ENCODE peak calls at places on chromosomes 6 and 20, in nine cellular contexts. W, S, F, J, Q, K, H, Z and N are unnamed samples.

GRCh38 chr6:27810768-27811298 is 101.4 kb downstream of the OR2B2 start:
- DNase-seq in W (no peak), S (no peak), F (no peak), J (no peak), Q (no peak), K (peak), H (no peak), Z (no peak), N (no peak)

GRCh38 chr6:109104512-109104911 is 9.2 kb downstream of the CEP57L1 start:
- DNase-seq in W (no peak), S (no peak), F (no peak), J (no peak), Q (no peak), K (no peak), H (no peak), Z (no peak), N (no peak)

GRCh38 chr6:70494833-70495232 is 71.9 kb upstream of the SDHAF4 start:
- DNase-seq in W (no peak), S (no peak), F (no peak), J (no peak), Q (no peak), K (no peak), H (no peak), Z (no peak), N (no peak)

GRCh38 chr6:125102411-125102810 is 51.2 kb upstream of the TPD52L1 start:
- DNase-seq in W (no peak), S (peak), F (no peak), J (no peak), Q (no peak), K (no peak), H (no peak), Z (no peak), N (no peak)

GRCh38 chr20:50379049-50379990 is 130.9 kb upstream of the PTPN1 start:
- DNase-seq in W (peak), S (peak), F (no peak), J (peak), Q (no peak), K (no peak), H (peak), Z (no peak), N (peak)

GRCh38 chr6:43468240-43468639 is 9.1 kb upstream of the TJAP1 start:
- DNase-seq in W (no peak), S (no peak), F (no peak), J (no peak), Q (no peak), K (no peak), H (no peak), Z (no peak), N (no peak)

GRCh38 chr20:58308680-58309527 is 611 bp upstream of the RAB22A start:
- DNase-seq in W (peak), S (peak), F (peak), J (no peak), Q (no peak), K (peak), H (no peak), Z (peak), N (no peak)

GRCh38 chr6:109743739-109744138 is 52.6 kb downstream of the FIG4 start:
- DNase-seq in W (no peak), S (peak), F (no peak), J (peak), Q (no peak), K (no peak), H (no peak), Z (no peak), N (no peak)

GRCh38 chr6:145714731-145715130 is 20.6 kb downstream of the EPM2A start:
- DNase-seq in W (no peak), S (no peak), F (no peak), J (no peak), Q (no peak), K (no peak), H (no peak), Z (no peak), N (no peak)

GRCh38 chr20:59183751-59184150 is 20.1 kb downstream of the ZNF831 start:
- DNase-seq in W (no peak), S (no peak), F (no peak), J (no peak), Q (no peak), K (no peak), H (no peak), Z (no peak), N (no peak)

GRCh38 chr6:151916075-151916474 is 108.6 kb downstream of the ESR1 start:
- DNase-seq in W (no peak), S (no peak), F (no peak), J (no peak), Q (no peak), K (no peak), H (no peak), Z (no peak), N (no peak)

GRCh38 chr6:24720131-24720603 is 1.2 kb upstream of the C6orf62 start:
- DNase-seq in W (peak), S (peak), F (peak), J (no peak), Q (no peak), K (peak), H (peak), Z (peak), N (peak)

GRCh38 chr6:75673885-75674284 is 72.2 kb downstream of the SENP6 start:
- DNase-seq in W (no peak), S (no peak), F (no peak), J (no peak), Q (no peak), K (no peak), H (no peak), Z (no peak), N (no peak)

GRCh38 chr20:57266251-57267157 is at the start of gene BMP7:
- DNase-seq in W (no peak), S (no peak), F (no peak), J (no peak), Q (no peak), K (no peak), H (no peak), Z (no peak), N (no peak)

GRCh38 chr6:79671605-79672266 is 40.6 kb downstream of the SH3BGRL2 start:
- DNase-seq in W (peak), S (peak), F (no peak), J (no peak), Q (no peak), K (peak), H (peak), Z (peak), N (peak)

GRCh38 chr6:163404825-163405265 is 9.7 kb upstream of the QKI start:
- DNase-seq in W (no peak), S (no peak), F (no peak), J (no peak), Q (no peak), K (no peak), H (no peak), Z (no peak), N (no peak)

GRCh38 chr6:53070808-53071207 is 5.6 kb downstream of the FBXO9 start:
- DNase-seq in W (no peak), S (no peak), F (no peak), J (no peak), Q (no peak), K (peak), H (no peak), Z (peak), N (no peak)

GRCh38 chr20:37346526-37347346 is 796 bp downstream of the SRC start:
- DNase-seq in W (no peak), S (no peak), F (no peak), J (no peak), Q (no peak), K (no peak), H (no peak), Z (no peak), N (no peak)

GRCh38 chr6:52946301-52946700 is 36.8 kb upstream of the GSTA3 start:
- DNase-seq in W (no peak), S (no peak), F (no peak), J (no peak), Q (no peak), K (no peak), H (no peak), Z (no peak), N (no peak)

GRCh38 chr6:127582777-127583462 is 5.9 kb downstream of the C6orf58 start:
- DNase-seq in W (no peak), S (peak), F (no peak), J (peak), Q (no peak), K (no peak), H (no peak), Z (no peak), N (no peak)

GRCh38 chr6:28212510-28213212 is 12.4 kb upstream of the ZSCAN9 start:
- DNase-seq in W (peak), S (peak), F (peak), J (peak), Q (no peak), K (peak), H (peak), Z (peak), N (no peak)

GRCh38 chr20:36885355-36885754 is 9.4 kb downstream of the TLDC2 start:
- DNase-seq in W (no peak), S (no peak), F (no peak), J (no peak), Q (no peak), K (no peak), H (no peak), Z (no peak), N (no peak)

GRCh38 chr6:108689279-108690161 is 128.8 kb downstream of the FOXO3 start:
- DNase-seq in W (peak), S (peak), F (no peak), J (peak), Q (no peak), K (no peak), H (no peak), Z (no peak), N (peak)

GRCh38 chr20:31698803-31699718 is 23.6 kb downstream of the BCL2L1 start:
- DNase-seq in W (no peak), S (peak), F (no peak), J (peak), Q (no peak), K (peak), H (no peak), Z (peak), N (peak)

GRCh38 chr20:62938105-62938888 is at the start of gene GID8:
- DNase-seq in W (peak), S (peak), F (no peak), J (no peak), Q (no peak), K (peak), H (no peak), Z (peak), N (peak)

GRCh38 chr6:104229057-104229456 is 630.7 kb downstream of the HACE1 start:
- DNase-seq in W (no peak), S (no peak), F (no peak), J (no peak), Q (no peak), K (no peak), H (peak), Z (no peak), N (no peak)

GRCh38 chr20:47784599-47785320 is 521 bp downstream of the SULF2 start:
- DNase-seq in W (peak), S (peak), F (no peak), J (peak), Q (no peak), K (peak), H (no peak), Z (no peak), N (no peak)

GRCh38 chr6:126890055-126890454 is 228.4 kb upstream of the RSPO3 start:
- DNase-seq in W (no peak), S (no peak), F (no peak), J (no peak), Q (no peak), K (no peak), H (no peak), Z (no peak), N (no peak)